ENCODE peak calls at places on chromosome 2, in eight cellular contexts. X, R, V, E, G, S, L and M are unnamed samples.

GRCh38 chr2:74119912-74120825 is 27.5 kb downstream of the BOLA3 start:
- DNase-seq in R (peak), L (peak), S (peak), G (peak), V (peak), X (no peak), E (peak), M (peak)

GRCh38 chr2:24164416-24164973 is 10.4 kb upstream of the FAM228A start:
- DNase-seq in X (peak), S (no peak), V (peak), R (peak), E (peak), G (no peak), L (peak), M (no peak)

GRCh38 chr2:149329470-149330126 is 789 bp upstream of the LYPD6 start:
- DNase-seq in E (peak), V (peak), G (peak), L (peak), X (peak), R (peak), S (peak), M (peak)

GRCh38 chr2:173394575-173394974 is 39.9 kb downstream of the CDCA7 start:
- DNase-seq in V (no peak), L (no peak), R (no peak), G (no peak), E (no peak), X (no peak), S (no peak), M (no peak)

GRCh38 chr2:149160701-149161217 is 122.3 kb downstream of the LYPD6B start:
- DNase-seq in L (no peak), G (no peak), S (no peak), R (no peak), E (peak), X (no peak), V (no peak), M (peak)

GRCh38 chr2:230795856-230796255 is 68.9 kb upstream of the ITM2C start:
- DNase-seq in E (no peak), V (peak), L (peak), X (no peak), S (peak), G (peak), R (no peak), M (no peak)

GRCh38 chr2:99613992-99614391 is 124.2 kb upstream of the REV1 start:
- DNase-seq in X (no peak), E (no peak), L (no peak), S (no peak), R (no peak), G (no peak), V (no peak), M (no peak)

GRCh38 chr2:121080013-121080772 is 204.8 kb downstream of the TFCP2L1 start:
- DNase-seq in E (peak), R (peak), G (no peak), S (no peak), L (peak), V (peak), X (peak), M (peak)

GRCh38 chr2:104434363-104434792 is 419.5 kb upstream of the POU3F3 start:
- DNase-seq in S (no peak), E (peak), L (no peak), X (no peak), V (no peak), G (no peak), R (peak), M (no peak)

GRCh38 chr2:126849991-126850535 is 48.6 kb upstream of the TEX51 start:
- DNase-seq in G (no peak), E (no peak), V (no peak), X (no peak), S (peak), L (no peak), R (no peak), M (no peak)

GRCh38 chr2:101571951-101572350 is 97.0 kb upstream of the RFX8 start:
- DNase-seq in X (no peak), R (no peak), E (no peak), L (no peak), V (no peak), S (no peak), G (no peak), M (no peak)

GRCh38 chr2:185219981-185220380 is 518.6 kb upstream of the FSIP2 start:
- DNase-seq in S (no peak), R (no peak), G (no peak), V (no peak), X (no peak), L (no peak), E (peak), M (no peak)

GRCh38 chr2:160287476-160287875 is 87.4 kb upstream of the ITGB6 start:
- DNase-seq in G (no peak), V (peak), S (no peak), E (no peak), L (no peak), X (no peak), R (no peak), M (no peak)

GRCh38 chr2:239106314-239106908 is 258.5 kb downstream of the TWIST2 start:
- DNase-seq in L (peak), S (no peak), X (peak), R (peak), V (peak), E (peak), G (no peak), M (peak)
- TF ChIP-seq CTCF in L (peak), S (peak), X (peak), R (peak), V (peak), E (peak), G (peak), M (peak)

GRCh38 chr2:181309161-181309560 is 148.0 kb upstream of the ITGA4 start:
- DNase-seq in L (no peak), S (no peak), X (no peak), G (no peak), V (no peak), R (no peak), E (no peak), M (no peak)
- H3K4me3 ChIP-seq in L (no peak), S (no peak), X (no peak), G (no peak), V (no peak), R (no peak), E (no peak), M (no peak)

GRCh38 chr2:218269900-218270720 is at the start of the genes AAMP and PNKD:
- DNase-seq in L (peak), R (peak), S (peak), V (peak), E (peak), G (peak), X (peak), M (peak)
- TF ChIP-seq CTCF in L (no peak), R (no peak), S (peak), V (no peak), E (peak), G (peak), X (no peak), M (no peak)

GRCh38 chr2:33136570-33136969 is 189.8 kb downstream of the LTBP1 start:
- DNase-seq in L (peak), G (no peak), E (no peak), X (no peak), V (peak), S (no peak), R (no peak), M (no peak)
- H3K4me3 ChIP-seq in L (peak), G (peak), E (no peak), X (no peak), V (peak), S (peak), R (no peak), M (peak)